ENCODE peak calls at places on chromosomes 1 and 21, in eight cellular contexts. C, B, L, V, E, H, A and R are unnamed samples.

GRCh38 chr1:162690672-162691434 is 58.6 kb downstream of the DDR2 start:
- DNase-seq in C (peak), A (peak), V (peak), L (peak), E (peak), H (peak), B (peak), R (peak)

GRCh38 chr1:204046346-204046745 is 26.6 kb upstream of the SOX13 start:
- DNase-seq in L (no peak), V (no peak), B (no peak), A (no peak), C (no peak), E (no peak), H (no peak), R (no peak)

GRCh38 chr1:150568567-150568966 is 10.8 kb downstream of the MCL1 start:
- DNase-seq in L (no peak), E (no peak), A (no peak), V (no peak), B (no peak), C (no peak), H (no peak), R (no peak)

GRCh38 chr1:62625415-62625814 is 28.1 kb downstream of the ANGPTL3 start:
- DNase-seq in E (no peak), C (peak), H (peak), L (no peak), A (no peak), B (no peak), V (no peak), R (no peak)

GRCh38 chr21:27572681-27573080 is 605.8 kb upstream of the ADAMTS5 start:
- DNase-seq in A (no peak), H (peak), L (no peak), C (peak), V (no peak), B (no peak), E (peak), R (no peak)

GRCh38 chr1:175687699-175688098 is 55.7 kb downstream of the TNR start:
- DNase-seq in E (no peak), A (no peak), L (no peak), B (no peak), H (no peak), V (no peak), C (no peak), R (no peak)

GRCh38 chr1:95780836-95781235 is 546.8 kb downstream of the RWDD3 start:
- DNase-seq in C (no peak), A (no peak), B (no peak), L (no peak), H (no peak), E (no peak), V (no peak), R (no peak)

GRCh38 chr1:14602131-14602530 is 3.6 kb downstream of the KAZN start:
- DNase-seq in C (peak), A (no peak), B (peak), E (peak), H (no peak), V (no peak), L (peak), R (peak)

GRCh38 chr1:85240174-85240601 is 19.3 kb downstream of the C1orf52 start:
- DNase-seq in C (peak), H (peak), V (peak), B (no peak), E (peak), A (peak), L (peak), R (no peak)

GRCh38 chr1:35575401-35575958 is 2.4 kb downstream of the TFAP2E start:
- DNase-seq in E (no peak), L (no peak), C (no peak), V (peak), A (no peak), H (no peak), B (no peak), R (no peak)

GRCh38 chr21:16667395-16667794 is 845.4 kb upstream of the CXADR start:
- DNase-seq in V (no peak), C (no peak), H (no peak), L (no peak), E (no peak), A (no peak), B (no peak), R (no peak)

GRCh38 chr21:43646550-43647260 is 12.6 kb downstream of the HSF2BP start:
- DNase-seq in V (peak), A (peak), E (peak), B (peak), C (peak), H (peak), L (peak), R (peak)

GRCh38 chr1:79543435-79543834 is 536.9 kb upstream of the ADGRL4 start:
- DNase-seq in B (no peak), C (no peak), L (no peak), H (no peak), E (no peak), V (no peak), A (no peak), R (no peak)

GRCh38 chr21:44854391-44854663 is 19.2 kb downstream of the PTTG1IP start:
- DNase-seq in L (no peak), A (no peak), C (no peak), E (no peak), B (no peak), H (no peak), V (no peak), R (no peak)

GRCh38 chr1:193767891-193768290 is 581.5 kb upstream of the B3GALT2 start:
- DNase-seq in A (no peak), V (no peak), C (no peak), L (no peak), E (no peak), B (no peak), H (no peak), R (no peak)